ENCODE peak calls at places on chromosomes 7 and 10, in six cellular contexts. L, N, Q, F, G and U are unnamed samples.

GRCh38 chr10:107409517-107409916 is 245.0 kb upstream of the SORCS1 start:
- DNase-seq in L (no peak), N (no peak), Q (peak), F (no peak), G (no peak), U (peak)

GRCh38 chr7:142774826-142775225 is 4.1 kb downstream of the PRSS2 start:
- DNase-seq in L (no peak), N (no peak), Q (no peak), F (no peak), G (no peak), U (no peak)

GRCh38 chr10:62071846-62072281 is 170.4 kb downstream of the ARID5B start:
- DNase-seq in L (no peak), N (no peak), Q (no peak), F (no peak), G (no peak), U (no peak)

GRCh38 chr10:6778992-6779701 is 199.1 kb upstream of the PRKCQ start:
- DNase-seq in L (no peak), N (peak), Q (no peak), F (no peak), G (peak), U (peak)

GRCh38 chr10:71421075-71421434 is 24.3 kb downstream of the CDH23 start:
- DNase-seq in L (no peak), N (no peak), Q (no peak), F (no peak), G (no peak), U (no peak)

GRCh38 chr7:77238703-77239136 is 39.1 kb upstream of the FGL2 start:
- DNase-seq in L (no peak), N (no peak), Q (peak), F (no peak), G (no peak), U (no peak)

GRCh38 chr10:119028900-119029612 is 458 bp upstream of the NANOS1 start:
- DNase-seq in L (peak), N (no peak), Q (peak), F (peak), G (peak), U (no peak)

GRCh38 chr10:119447823-119448546 is 94.5 kb downstream of the RGS10 start:
- DNase-seq in L (no peak), N (no peak), Q (no peak), F (no peak), G (no peak), U (no peak)

GRCh38 chr10:128894641-128895040 is 572.4 kb upstream of the MGMT start:
- DNase-seq in L (no peak), N (no peak), Q (no peak), F (no peak), G (no peak), U (no peak)

GRCh38 chr7:111137296-111138195 is 46.6 kb downstream of the LRRN3 start:
- DNase-seq in L (no peak), N (no peak), Q (no peak), F (no peak), G (no peak), U (no peak)

GRCh38 chr7:6159097-6159483 is 113.3 kb downstream of the CYTH3 start:
- DNase-seq in L (no peak), N (no peak), Q (no peak), F (no peak), G (no peak), U (no peak)

GRCh38 chr10:119602241-119603095 is 5.7 kb upstream of the TIAL1 start:
- DNase-seq in L (no peak), N (no peak), Q (peak), F (no peak), G (no peak), U (no peak)

GRCh38 chr7:92753614-92754013 is 82.8 kb downstream of the CDK6 start:
- DNase-seq in L (no peak), N (no peak), Q (no peak), F (no peak), G (no peak), U (no peak)

GRCh38 chr10:77308084-77308732 is 329.4 kb downstream of the KCNMA1 start:
- DNase-seq in L (no peak), N (no peak), Q (no peak), F (no peak), G (no peak), U (no peak)